ENCODE peak calls at places on chromosome X, in five cellular contexts. One of them, this sample, is unnamed.

GRCh38 chrX:125004799-125005198 is 314.9 kb upstream of the TEX13C start:
- DNase-seq in DND-41: no peak
- DNase-seq in heart right ventricle: no peak
- DNase-seq in astrocyte of the spinal cord: no peak
- DNase-seq in A673: no peak
- DNase-seq in this sample: no peak

GRCh38 chrX:139739138-139739537 is 31.2 kb upstream of the MCF2 start:
- DNase-seq in DND-41: no peak
- DNase-seq in heart right ventricle: no peak
- DNase-seq in astrocyte of the spinal cord: peak; percentile 65
- DNase-seq in A673: no peak
- DNase-seq in this sample: peak; percentile 62

GRCh38 chrX:3165808-3166207 is 124.5 kb downstream of the ARSF start:
- DNase-seq in DND-41: no peak
- DNase-seq in heart right ventricle: no peak
- DNase-seq in astrocyte of the spinal cord: no peak
- DNase-seq in A673: no peak
- DNase-seq in this sample: no peak

GRCh38 chrX:46573896-46574336 is 351 bp downstream of the CHST7 start:
- DNase-seq in DND-41: peak; percentile 71
- DNase-seq in heart right ventricle: peak; percentile 39
- DNase-seq in astrocyte of the spinal cord: peak; percentile 56
- DNase-seq in A673: peak; percentile 69
- DNase-seq in this sample: peak; percentile 86

GRCh38 chrX:152632445-152633097 is 5.1 kb upstream of the GABRQ start:
- DNase-seq in DND-41: peak; percentile 47
- DNase-seq in heart right ventricle: peak; percentile 20
- DNase-seq in astrocyte of the spinal cord: peak; percentile 43
- DNase-seq in A673: peak; percentile 49
- DNase-seq in this sample: peak; percentile 16

GRCh38 chrX:40169193-40170086 is 71.7 kb upstream of the BCOR start:
- DNase-seq in DND-41: peak; percentile 74
- DNase-seq in heart right ventricle: no peak
- DNase-seq in astrocyte of the spinal cord: peak; percentile 81
- DNase-seq in A673: peak; percentile 77
- DNase-seq in this sample: peak; percentile 90

GRCh38 chrX:41258281-41258680 is 75.7 kb upstream of the DDX3X start:
- DNase-seq in DND-41: no peak
- DNase-seq in heart right ventricle: no peak
- DNase-seq in astrocyte of the spinal cord: no peak
- DNase-seq in A673: no peak
- DNase-seq in this sample: no peak

GRCh38 chrX:104013606-104014005 is at the start of gene H2BW1:
- DNase-seq in DND-41: no peak
- DNase-seq in heart right ventricle: no peak
- DNase-seq in astrocyte of the spinal cord: no peak
- DNase-seq in A673: no peak
- DNase-seq in this sample: no peak

GRCh38 chrX:149513713-149514427 is 8.8 kb upstream of the IDS start:
- DNase-seq in DND-41: peak; percentile 47
- DNase-seq in heart right ventricle: no peak
- DNase-seq in astrocyte of the spinal cord: peak; percentile 65
- DNase-seq in A673: no peak
- DNase-seq in this sample: no peak

GRCh38 chrX:153921511-153922285 is 4.4 kb downstream of the ARHGAP4 start:
- DNase-seq in DND-41: peak; percentile 62
- DNase-seq in heart right ventricle: no peak
- DNase-seq in astrocyte of the spinal cord: no peak
- DNase-seq in A673: no peak
- DNase-seq in this sample: no peak

GRCh38 chrX:49879656-49880277 is 483 bp downstream of the USP27X start:
- DNase-seq in DND-41: no peak
- DNase-seq in heart right ventricle: no peak
- DNase-seq in astrocyte of the spinal cord: no peak
- DNase-seq in A673: no peak
- DNase-seq in this sample: peak; percentile 3

DNA sequence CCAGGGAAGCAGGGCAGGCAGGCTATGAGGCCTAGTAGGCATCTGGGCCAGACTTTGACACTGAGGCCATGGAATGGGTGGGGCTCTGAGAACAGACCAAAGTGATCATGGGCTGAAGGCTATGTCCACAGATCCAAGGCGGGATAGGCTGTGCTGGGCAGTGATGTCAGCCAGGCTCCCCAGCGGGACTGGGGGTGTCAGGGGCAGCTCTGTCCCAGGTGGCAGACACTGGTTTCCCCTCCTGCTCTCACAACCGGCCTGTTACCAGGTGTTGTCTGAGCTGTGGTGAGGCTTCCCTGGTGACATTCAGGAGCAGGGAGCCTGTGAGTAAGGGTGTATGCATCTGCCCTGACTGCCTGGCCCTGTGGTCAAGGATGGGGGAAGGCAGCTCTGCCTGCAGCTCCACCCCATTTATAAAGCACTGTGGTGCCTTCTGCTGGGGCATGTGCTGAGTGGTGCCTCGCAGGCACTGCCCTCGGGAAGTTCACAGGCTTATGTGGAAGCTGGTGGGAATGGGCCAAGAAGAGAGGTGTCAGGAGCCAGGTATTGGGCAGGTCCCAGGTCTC is 2.9 kb downstream of the IL9R start:
- DNase-seq in DND-41: no peak
- DNase-seq in heart right ventricle: no peak
- DNase-seq in astrocyte of the spinal cord: no peak
- DNase-seq in A673: no peak
- DNase-seq in this sample: no peak
- H3K4me3 ChIP-seq in DND-41: no peak overlapping the region
- H3K4me3 ChIP-seq in heart right ventricle: no peak overlapping the region
- H3K4me3 ChIP-seq in astrocyte of the spinal cord: no peak overlapping the region
- H3K4me3 ChIP-seq in A673: no peak overlapping the region
- H3K4me3 ChIP-seq in this sample: no peak overlapping the region

GRCh38 chrX:10050481-10050880 is 83.3 kb downstream of the CLDN34 start:
- DNase-seq in DND-41: no peak
- DNase-seq in heart right ventricle: peak; percentile 17
- DNase-seq in astrocyte of the spinal cord: peak; percentile 35
- DNase-seq in A673: no peak
- DNase-seq in this sample: no peak
- TF ChIP-seq CTCF in DND-41: no peak
- TF ChIP-seq CTCF in heart right ventricle: no peak
- TF ChIP-seq CTCF in astrocyte of the spinal cord: no peak
- TF ChIP-seq CTCF in A673: no peak
- TF ChIP-seq CTCF in this sample: no peak

DNA sequence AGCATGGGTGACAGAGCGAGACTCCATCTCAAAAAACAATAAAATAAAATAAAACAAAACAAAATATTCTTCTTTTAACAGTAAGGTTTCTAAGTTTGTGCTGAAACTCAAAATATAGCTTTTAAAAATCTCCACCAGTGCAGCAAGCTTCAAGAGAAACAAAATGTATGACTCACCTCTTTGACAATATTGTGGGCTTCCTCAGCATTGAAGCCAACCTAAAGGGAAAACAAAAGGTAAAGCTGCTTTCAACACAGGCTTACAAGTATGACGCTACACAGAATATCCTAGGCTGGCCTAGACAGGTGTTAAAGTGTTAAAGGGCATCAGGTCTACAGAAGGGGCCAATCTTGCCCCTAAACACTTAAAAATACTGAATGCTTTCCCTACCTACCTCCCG is 1.2 kb downstream of the DYNLT3 start:
- DNase-seq in DND-41: no peak
- DNase-seq in heart right ventricle: no peak
- DNase-seq in astrocyte of the spinal cord: peak; percentile 38
- DNase-seq in A673: no peak
- DNase-seq in this sample: no peak
- H3K4me3 ChIP-seq in DND-41: no peak overlapping the region
- H3K4me3 ChIP-seq in heart right ventricle: peak overlapping the region; percentile 80
- H3K4me3 ChIP-seq in astrocyte of the spinal cord: peak overlapping the region; percentile 65
- H3K4me3 ChIP-seq in A673: peak overlapping the region; percentile 70
- H3K4me3 ChIP-seq in this sample: no peak overlapping the region

GRCh38 chrX:114077773-114078172 is 506.1 kb upstream of the HTR2C start:
- DNase-seq in DND-41: no peak
- DNase-seq in heart right ventricle: no peak
- DNase-seq in astrocyte of the spinal cord: no peak
- DNase-seq in A673: no peak
- DNase-seq in this sample: no peak

GRCh38 chrX:114071412-114071811 is 512.5 kb upstream of the HTR2C start:
- DNase-seq in DND-41: no peak
- DNase-seq in heart right ventricle: no peak
- DNase-seq in astrocyte of the spinal cord: no peak
- DNase-seq in A673: no peak
- DNase-seq in this sample: no peak

GRCh38 chrX:114073926-114074325 is 510.0 kb upstream of the HTR2C start:
- DNase-seq in DND-41: no peak
- DNase-seq in heart right ventricle: no peak
- DNase-seq in astrocyte of the spinal cord: no peak
- DNase-seq in A673: no peak
- DNase-seq in this sample: no peak

GRCh38 chrX:114075073-114075673 is 508.7 kb upstream of the HTR2C start:
- DNase-seq in DND-41: no peak
- DNase-seq in heart right ventricle: no peak
- DNase-seq in astrocyte of the spinal cord: peak; percentile 2
- DNase-seq in A673: no peak
- DNase-seq in this sample: no peak
- TF ChIP-seq CTCF in DND-41: peak; percentile 30
- TF ChIP-seq CTCF in heart right ventricle: peak; percentile 6
- TF ChIP-seq CTCF in astrocyte of the spinal cord: peak; percentile 30
- TF ChIP-seq CTCF in A673: peak; percentile 57
- TF ChIP-seq CTCF in this sample: no peak

GRCh38 chrX:19121898-19122640 is at the start of gene ADGRG2:
- DNase-seq in DND-41: no peak
- DNase-seq in heart right ventricle: peak; percentile 30
- DNase-seq in astrocyte of the spinal cord: peak; percentile 6
- DNase-seq in A673: peak; percentile 86
- DNase-seq in this sample: no peak

GRCh38 chrX:19122641-19123009 is 357 bp upstream of the ADGRG2 start:
- DNase-seq in DND-41: no peak
- DNase-seq in heart right ventricle: no peak
- DNase-seq in astrocyte of the spinal cord: no peak
- DNase-seq in A673: peak; percentile 47
- DNase-seq in this sample: no peak

DNA sequence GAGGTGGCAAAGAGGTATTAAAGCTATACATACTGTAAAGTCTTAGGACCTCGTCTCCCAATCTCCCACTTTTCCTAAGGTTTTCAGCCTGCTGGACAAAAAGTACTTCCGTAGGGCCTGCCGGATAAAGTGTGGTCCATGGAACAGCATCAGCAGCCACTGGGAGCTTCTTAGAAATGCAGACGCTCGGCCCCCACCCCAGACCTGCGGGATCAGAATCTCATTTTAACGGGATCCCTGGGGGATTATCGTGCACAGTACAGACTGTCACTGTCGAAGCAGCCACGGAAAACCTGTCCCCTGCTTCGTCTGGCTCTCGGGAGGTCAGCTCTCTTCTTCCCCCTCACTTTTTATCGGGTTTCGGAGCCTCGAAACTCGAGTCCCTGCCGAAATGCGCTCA is 802 bp downstream of the ADGRG2 start:
- DNase-seq in DND-41: no peak
- DNase-seq in heart right ventricle: no peak
- DNase-seq in astrocyte of the spinal cord: no peak
- DNase-seq in A673: peak; percentile 70
- DNase-seq in this sample: no peak
- H3K4me3 ChIP-seq in DND-41: no peak overlapping the region
- H3K4me3 ChIP-seq in heart right ventricle: peak overlapping the region; percentile 54
- H3K4me3 ChIP-seq in astrocyte of the spinal cord: no peak overlapping the region
- H3K4me3 ChIP-seq in A673: peak overlapping the region; percentile 75
- H3K4me3 ChIP-seq in this sample: no peak overlapping the region

GRCh38 chrX:45524805-45525204 is 324.1 kb upstream of the DIPK2B start:
- DNase-seq in DND-41: no peak
- DNase-seq in heart right ventricle: no peak
- DNase-seq in astrocyte of the spinal cord: no peak
- DNase-seq in A673: no peak
- DNase-seq in this sample: no peak
- TF ChIP-seq CTCF in DND-41: no peak
- TF ChIP-seq CTCF in heart right ventricle: no peak
- TF ChIP-seq CTCF in astrocyte of the spinal cord: no peak
- TF ChIP-seq CTCF in A673: no peak
- TF ChIP-seq CTCF in this sample: no peak

This sample was measured in GM12865.